ENCODE peak calls at places on chromosomes 4 and X, in five cellular contexts. One of them, this sample, is unnamed.

GRCh38 chr4:109811707-109812106 is 3.9 kb upstream of the GAR1 start:
- DNase-seq in IMR-90: no peak
- DNase-seq in WERI-Rb-1: no peak
- DNase-seq in germinal center: no peak
- DNase-seq in myocyte: no peak
- DNase-seq in this sample: no peak

GRCh38 chr4:67054901-67055300 is 490.4 kb downstream of the CENPC start:
- DNase-seq in IMR-90: no peak
- DNase-seq in WERI-Rb-1: no peak
- DNase-seq in germinal center: no peak
- DNase-seq in myocyte: peak
- DNase-seq in this sample: no peak

GRCh38 chrX:66176134-66176533 is 12.1 kb downstream of the HEPH start:
- DNase-seq in IMR-90: no peak
- DNase-seq in WERI-Rb-1: no peak
- DNase-seq in germinal center: no peak
- DNase-seq in myocyte: no peak
- DNase-seq in this sample: no peak

GRCh38 chr4:93788712-93789111 is 39.8 kb upstream of the ATOH1 start:
- DNase-seq in IMR-90: peak
- DNase-seq in WERI-Rb-1: peak
- DNase-seq in germinal center: no peak
- DNase-seq in myocyte: peak
- DNase-seq in this sample: no peak

GRCh38 chr4:42653606-42654560 is 3.0 kb downstream of the ATP8A1 start:
- DNase-seq in IMR-90: no peak
- DNase-seq in WERI-Rb-1: no peak
- DNase-seq in germinal center: no peak
- DNase-seq in myocyte: no peak
- DNase-seq in this sample: no peak

GRCh38 chr4:6395466-6396228 is 76.8 kb downstream of the PPP2R2C start:
- DNase-seq in IMR-90: no peak
- DNase-seq in WERI-Rb-1: no peak
- DNase-seq in germinal center: no peak
- DNase-seq in myocyte: peak
- DNase-seq in this sample: no peak

GRCh38 chr4:4851081-4851480 is 8.4 kb upstream of the MSX1 start:
- DNase-seq in IMR-90: no peak
- DNase-seq in WERI-Rb-1: no peak
- DNase-seq in germinal center: no peak
- DNase-seq in myocyte: no peak
- DNase-seq in this sample: no peak

GRCh38 chr4:173192375-173193162 is 24.0 kb downstream of the GALNT7 start:
- DNase-seq in IMR-90: no peak
- DNase-seq in WERI-Rb-1: no peak
- DNase-seq in germinal center: no peak
- DNase-seq in myocyte: no peak
- DNase-seq in this sample: no peak

GRCh38 chr4:86838141-86838540 is 11.0 kb downstream of the SLC10A6 start:
- DNase-seq in IMR-90: no peak
- DNase-seq in WERI-Rb-1: no peak
- DNase-seq in germinal center: no peak
- DNase-seq in myocyte: no peak
- DNase-seq in this sample: no peak

GRCh38 chr4:37977471-37978452 is 17.6 kb downstream of the PTTG2 start:
- DNase-seq in IMR-90: peak
- DNase-seq in WERI-Rb-1: peak
- DNase-seq in germinal center: peak
- DNase-seq in myocyte: peak
- DNase-seq in this sample: peak

GRCh38 chr4:67699603-67700002 is 1.4 kb downstream of the UBA6 start:
- DNase-seq in IMR-90: no peak
- DNase-seq in WERI-Rb-1: no peak
- DNase-seq in germinal center: no peak
- DNase-seq in myocyte: no peak
- DNase-seq in this sample: no peak

GRCh38 chrX:123647244-123647643 is 85.6 kb downstream of the THOC2 start:
- DNase-seq in IMR-90: no peak
- DNase-seq in WERI-Rb-1: no peak
- DNase-seq in germinal center: no peak
- DNase-seq in myocyte: no peak
- DNase-seq in this sample: no peak

GRCh38 chr4:129113438-129113837 is 17.5 kb downstream of the C4orf33 start:
- DNase-seq in IMR-90: no peak
- DNase-seq in WERI-Rb-1: no peak
- DNase-seq in germinal center: no peak
- DNase-seq in myocyte: no peak
- DNase-seq in this sample: no peak

GRCh38 chrX:1750267-1750666 is 135.4 kb downstream of the ASMT start:
- DNase-seq in IMR-90: no peak
- DNase-seq in WERI-Rb-1: no peak
- DNase-seq in germinal center: no peak
- DNase-seq in myocyte: no peak
- DNase-seq in this sample: no peak

GRCh38 chr4:162347492-162348213 is 183.9 kb upstream of the FSTL5 start:
- DNase-seq in IMR-90: no peak
- DNase-seq in WERI-Rb-1: no peak
- DNase-seq in germinal center: no peak
- DNase-seq in myocyte: no peak
- DNase-seq in this sample: no peak